ENCODE peak calls at places on chromosomes 4 and X, in nine cellular contexts. M, A, F, E, Z, L, X, K and C are unnamed samples.

GRCh38 chrX:40107291-40108083 is 9.7 kb upstream of the BCOR start:
- DNase-seq in E (peak), F (no peak), K (peak), M (no peak), X (peak), L (peak), Z (peak), A (no peak), C (no peak)

GRCh38 chr4:173531085-173531965 is 1.3 kb upstream of the HAND2 start:
- DNase-seq in M (no peak), K (peak), Z (no peak), E (no peak), F (no peak), X (no peak), A (no peak), L (no peak), C (no peak)

GRCh38 chr4:105909699-105910340 is 14.5 kb downstream of the NPNT start:
- DNase-seq in Z (no peak), X (peak), F (peak), M (no peak), E (no peak), L (peak), K (peak), A (no peak), C (no peak)

GRCh38 chr4:80099671-80100070 is 26.6 kb upstream of the ANTXR2 start:
- DNase-seq in X (no peak), E (no peak), F (no peak), K (no peak), A (no peak), Z (no peak), L (no peak), M (no peak), C (no peak)

GRCh38 chrX:31199051-31199769 is 127.4 kb upstream of the FTHL17 start:
- DNase-seq in F (peak), M (no peak), K (peak), X (no peak), A (no peak), E (peak), L (no peak), Z (no peak), C (no peak)

GRCh38 chr4:174324246-174324645 is 40.5 kb downstream of the CEP44 start:
- DNase-seq in F (peak), X (no peak), M (no peak), K (peak), E (no peak), L (no peak), Z (no peak), A (no peak), C (no peak)

GRCh38 chr4:161680146-161680545 is 483.7 kb downstream of the FSTL5 start:
- DNase-seq in Z (no peak), E (no peak), K (no peak), X (no peak), M (no peak), F (no peak), L (no peak), A (no peak), C (no peak)

GRCh38 chr4:788636-789297 is 37.2 kb downstream of the CPLX1 start:
- DNase-seq in F (no peak), Z (no peak), M (no peak), E (no peak), K (no peak), X (no peak), L (no peak), A (no peak), C (no peak)

GRCh38 chrX:154731203-154731602 is 19.7 kb downstream of the GAB3 start:
- DNase-seq in X (no peak), F (no peak), L (no peak), A (no peak), Z (no peak), M (no peak), E (no peak), K (no peak), C (peak)